ENCODE peak calls at places on chromosomes 5 and 9, in nine cellular contexts. M is H9, C is fibroblast of pulmonary artery, K is Caco-2, U is OCI-LY7, V is HCT116, J is endothelial cell, Y is psoas muscle, O is A549. S is an unnamed sample.

GRCh38 chr9:31500422-31500821 is 884.0 kb upstream of the ACO1 start:
- DNase-seq in M (no peak), C (no peak), K (no peak), U (no peak), V (no peak), J (no peak), Y (no peak), O (no peak), S (no peak)

GRCh38 chr5:55533806-55534435 is 843 bp downstream of the PLPP1 start:
- DNase-seq in M (peak; percentile 56), C (peak; percentile 48), K (peak; percentile 69), U (peak; percentile 41), V (no peak), J (no peak), Y (no peak), O (peak; percentile 51), S (peak; percentile 17)

GRCh38 chr5:115634343-115635132 is 8.7 kb upstream of the TMED7 start:
- DNase-seq in M (peak; percentile 83), C (peak; percentile 85), K (peak; percentile 83), U (peak; percentile 86), V (peak; percentile 70), J (peak; percentile 86), Y (peak; percentile 91), O (peak; percentile 93), S (peak; percentile 64)

GRCh38 chr9:128160603-128160987 is 530 bp downstream of the BBLN start:
- DNase-seq in M (no peak), C (no peak), K (no peak), U (peak; percentile 52), V (no peak), J (no peak), Y (peak; percentile 64), O (no peak), S (no peak)

GRCh38 chr5:151125421-151125820 is 32.2 kb downstream of the ANXA6 start:
- DNase-seq in M (no peak), C (no peak), K (no peak), U (peak; percentile 50), V (no peak), J (no peak), Y (no peak), O (no peak), S (no peak)

GRCh38 chr5:111935022-111935421 is 178.0 kb upstream of the NREP start:
- DNase-seq in M (no peak), C (no peak), K (no peak), U (no peak), V (no peak), J (no peak), Y (no peak), O (no peak), S (no peak)

GRCh38 chr9:99356512-99356971 is 134.5 kb downstream of the SEC61B start:
- DNase-seq in M (no peak), C (no peak), K (no peak), U (no peak), V (no peak), J (no peak), Y (peak; percentile 93), O (no peak), S (no peak)

GRCh38 chr9:93658184-93658925 is 82.0 kb downstream of the PHF2 start:
- DNase-seq in M (no peak), C (no peak), K (peak; percentile 17), U (no peak), V (no peak), J (no peak), Y (peak; percentile 32), O (no peak), S (no peak)

GRCh38 chr9:107246259-107247254 is 36.5 kb upstream of the RAD23B start:
- DNase-seq in M (peak; percentile 69), C (no peak), K (no peak), U (peak; percentile 18), V (no peak), J (peak; percentile 33), Y (no peak), O (no peak), S (no peak)

GRCh38 chr5:18900644-18901043 is 1087.4 kb downstream of the CDH18 start:
- DNase-seq in M (no peak), C (no peak), K (no peak), U (no peak), V (no peak), J (no peak), Y (no peak), O (no peak), S (no peak)

GRCh38 chr9:133935328-133936040 is 56.6 kb downstream of the VAV2 start:
- DNase-seq in M (no peak), C (peak; percentile 65), K (no peak), U (no peak), V (no peak), J (no peak), Y (peak; percentile 81), O (no peak), S (no peak)
- TF ChIP-seq CTCF in M (no peak), C (peak; percentile 5), K (no peak), U (no peak), V (no peak), J (no peak), Y (no peak), O (no peak), S (no peak)

DNA sequence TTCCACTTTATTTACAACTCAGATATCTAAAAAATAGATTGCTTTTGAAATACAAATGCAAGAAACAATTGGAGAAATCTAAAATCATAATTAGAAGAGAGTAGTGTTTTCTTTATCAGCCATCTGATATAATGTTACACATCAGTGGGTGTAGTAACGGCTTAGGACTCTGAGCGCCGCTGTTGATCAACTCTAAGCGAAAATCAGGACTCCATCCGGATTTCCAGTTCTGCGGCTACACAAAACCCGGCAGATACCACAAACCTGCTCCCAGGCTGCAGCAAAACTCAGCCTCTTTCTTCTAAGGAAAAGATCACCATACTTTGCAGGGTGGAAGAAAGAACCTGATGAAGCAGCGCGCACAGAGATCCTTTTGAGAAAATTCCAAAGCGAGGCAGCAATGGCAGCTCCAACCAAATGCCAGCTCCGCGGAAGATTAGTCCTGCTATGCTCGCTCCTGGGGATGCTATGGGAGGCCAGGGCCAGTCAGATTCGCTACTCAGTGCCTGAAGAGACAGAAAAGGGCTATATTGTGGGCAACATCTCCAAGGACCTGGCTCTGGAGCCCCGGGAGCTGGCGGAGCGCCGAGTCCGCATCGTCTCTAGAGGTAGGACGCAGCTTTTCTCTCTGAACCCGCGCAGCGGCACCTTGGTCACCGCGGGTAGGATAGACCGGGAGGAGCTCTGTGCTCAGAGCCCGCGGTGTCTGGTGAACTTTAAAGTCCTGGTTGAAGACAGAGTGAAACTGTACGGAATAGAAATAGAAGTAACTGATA is at the start of gene PCDHGA9:
- DNase-seq in M (no peak), C (peak; percentile 56), K (no peak), U (no peak), V (peak; percentile 7), J (no peak), Y (peak; percentile 59), O (no peak), S (peak; percentile 20)
- TF ChIP-seq CTCF in M (peak; percentile 56), C (peak; percentile 38), K (no peak), U (peak; percentile 26), V (peak; percentile 57), J (no peak), Y (peak; percentile 46), O (no peak), S (peak; percentile 44)

GRCh38 chr5:174319551-174319950 is 274.0 kb downstream of the NSG2 start:
- DNase-seq in M (no peak), C (no peak), K (no peak), U (no peak), V (no peak), J (no peak), Y (no peak), O (no peak), S (no peak)
- TF ChIP-seq CTCF in M (no peak), C (no peak), K (no peak), U (no peak), V (no peak), J (no peak), Y (no peak), O (no peak), S (no peak)

GRCh38 chr9:82810902-82811301 is 252.0 kb downstream of the RASEF start:
- DNase-seq in M (peak; percentile 92), C (peak; percentile 13), K (peak; percentile 54), U (no peak), V (peak; percentile 59), J (no peak), Y (no peak), O (no peak), S (peak; percentile 98)

GRCh38 chr9:82808478-82808877 is 254.5 kb downstream of the RASEF start:
- DNase-seq in M (no peak), C (no peak), K (no peak), U (no peak), V (no peak), J (no peak), Y (no peak), O (no peak), S (no peak)

GRCh38 chr9:82799300-82799699 is 263.6 kb downstream of the RASEF start:
- DNase-seq in M (no peak), C (no peak), K (no peak), U (no peak), V (no peak), J (no peak), Y (no peak), O (no peak), S (no peak)

GRCh38 chr9:82805027-82805426 is 257.9 kb downstream of the RASEF start:
- DNase-seq in M (no peak), C (no peak), K (no peak), U (no peak), V (no peak), J (no peak), Y (no peak), O (no peak), S (no peak)
- TF ChIP-seq CTCF in M (peak; percentile 55), C (no peak), K (no peak), U (peak; percentile 21), V (no peak), J (no peak), Y (no peak), O (no peak), S (no peak)

GRCh38 chr5:144205141-144205551 is 34.5 kb downstream of the KCTD16 start:
- DNase-seq in M (peak; percentile 70), C (peak; percentile 52), K (no peak), U (no peak), V (no peak), J (peak; percentile 45), Y (peak; percentile 49), O (no peak), S (peak; percentile 39)
- TF ChIP-seq CTCF in M (peak; percentile 16), C (no peak), K (no peak), U (no peak), V (no peak), J (no peak), Y (no peak), O (no peak), S (no peak)

GRCh38 chr5:54259090-54259489 is 51.3 kb downstream of the ARL15 start:
- DNase-seq in M (no peak), C (no peak), K (no peak), U (no peak), V (no peak), J (no peak), Y (no peak), O (no peak), S (peak; percentile 63)

GRCh38 chr5:54257366-54258118 is 52.8 kb downstream of the ARL15 start:
- DNase-seq in M (no peak), C (no peak), K (no peak), U (no peak), V (no peak), J (no peak), Y (no peak), O (no peak), S (peak; percentile 38)

GRCh38 chr5:54251981-54252380 is 58.4 kb downstream of the ARL15 start:
- DNase-seq in M (no peak), C (no peak), K (peak; percentile 40), U (no peak), V (no peak), J (no peak), Y (no peak), O (no peak), S (peak; percentile 79)

GRCh38 chr5:54249210-54250028 is 61.0 kb downstream of the ARL15 start:
- DNase-seq in M (no peak), C (no peak), K (peak; percentile 41), U (peak; percentile 29), V (no peak), J (peak; percentile 30), Y (no peak), O (no peak), S (no peak)

GRCh38 chr5:54254482-54255198 is 55.7 kb downstream of the ARL15 start:
- DNase-seq in M (no peak), C (peak; percentile 28), K (no peak), U (peak; percentile 10), V (no peak), J (no peak), Y (no peak), O (no peak), S (no peak)
- TF ChIP-seq CTCF in M (peak; percentile 52), C (peak; percentile 13), K (no peak), U (peak; percentile 50), V (peak; percentile 16), J (no peak), Y (peak; percentile 42), O (peak; percentile 7), S (no peak)